ENCODE peak calls at places on chromosomes 16 and 17, in four cellular contexts. B is kidney glomerular epithelial cell, G is EL, R is DND-41. U is an unnamed sample.

GRCh38 chr17:29588561-29589411 is 662 bp downstream of the GIT1 start:
- DNase-seq in B (peak; percentile 10), G (peak; percentile 49), R (peak; percentile 78), U (no peak)

GRCh38 chr17:48961516-48962233 is 6.7 kb downstream of the GIP start:
- DNase-seq in B (peak; percentile 38), G (peak; percentile 70), R (no peak), U (peak; percentile 74)

GRCh38 chr16:15523092-15523541 is 88.7 kb downstream of the BMERB1 start:
- DNase-seq in B (no peak), G (no peak), R (no peak), U (no peak)

GRCh38 chr16:9091867-9092281 is 430 bp downstream of the HAPSTR1 start:
- DNase-seq in B (no peak), G (peak; percentile 28), R (peak; percentile 42), U (peak; percentile 73)

GRCh38 chr17:52025231-52025630 is 133.3 kb downstream of the CA10 start:
- DNase-seq in B (peak; percentile 3), G (peak; percentile 50), R (no peak), U (no peak)

GRCh38 chr17:43545383-43545632 is 832 bp downstream of the ETV4 start:
- DNase-seq in B (no peak), G (peak; percentile 57), R (peak; percentile 31), U (no peak)

GRCh38 chr17:57667461-57667923 is 77.6 kb downstream of the CCDC182 start:
- DNase-seq in B (no peak), G (no peak), R (peak; percentile 2), U (no peak)

GRCh38 chr17:78130439-78131101 is at the start of gene TMC8:
- DNase-seq in B (no peak), G (no peak), R (peak; percentile 93), U (no peak)

GRCh38 chr16:59510008-59510424 is 775.9 kb upstream of the GOT2 start:
- DNase-seq in B (no peak), G (no peak), R (no peak), U (no peak)

GRCh38 chr17:17055286-17056166 is 13.3 kb downstream of the MPRIP start:
- DNase-seq in B (no peak), G (peak; percentile 21), R (no peak), U (no peak)

GRCh38 chr16:55513616-55514015 is 4.7 kb downstream of the LPCAT2 start:
- DNase-seq in B (no peak), G (no peak), R (no peak), U (no peak)

GRCh38 chr16:63289834-63290460 is 1253.7 kb upstream of the CDH8 start:
- DNase-seq in B (peak; percentile 62), G (no peak), R (peak; percentile 25), U (peak; percentile 18)

GRCh38 chr17:55089955-55090573 is 121.5 kb downstream of the STXBP4 start:
- DNase-seq in B (no peak), G (no peak), R (peak; percentile 49), U (peak; percentile 27)

GRCh38 chr17:78257810-78258322 is 26.4 kb downstream of the TMEM235 start:
- DNase-seq in B (no peak), G (no peak), R (peak; percentile 42), U (no peak)

GRCh38 chr16:25271421-25271820 is 13.8 kb upstream of the ZKSCAN2 start:
- DNase-seq in B (no peak), G (no peak), R (no peak), U (no peak)

GRCh38 chr17:12953126-12953525 is 64.7 kb downstream of the ELAC2 start:
- DNase-seq in B (no peak), G (no peak), R (no peak), U (no peak)

GRCh38 chr17:4786111-4786491 is at the start of gene VMO1:
- DNase-seq in B (no peak), G (peak; percentile 56), R (no peak), U (no peak)

GRCh38 chr16:88869673-88869980 is 3.2 kb upstream of the PABPN1L start:
- DNase-seq in B (no peak), G (no peak), R (no peak), U (no peak)

GRCh38 chr16:11301645-11302513 is 20.7 kb upstream of the PRM1 start:
- DNase-seq in B (no peak), G (no peak), R (no peak), U (no peak)

GRCh38 chr16:49092704-49093103 is 188.9 kb downstream of the CBLN1 start:
- DNase-seq in B (no peak), G (no peak), R (no peak), U (no peak)

GRCh38 chr16:58348986-58349385 is 43.3 kb upstream of the GINS3 start:
- DNase-seq in B (no peak), G (peak; percentile 9), R (no peak), U (no peak)

GRCh38 chr16:27769561-27770222 is 219.7 kb downstream of the KATNIP start:
- DNase-seq in B (peak; percentile 19), G (peak; percentile 75), R (no peak), U (peak; percentile 84)

GRCh38 chr17:78125138-78125913 is 3.2 kb downstream of the TMC6 start:
- DNase-seq in B (no peak), G (no peak), R (no peak), U (no peak)

GRCh38 chr16:27532088-27532810 is 17.5 kb downstream of the GTF3C1 start:
- DNase-seq in B (no peak), G (no peak), R (no peak), U (no peak)

GRCh38 chr16:154223-155030 is 2.0 kb downstream of the HBZ start:
- DNase-seq in B (no peak), G (peak; percentile 29), R (no peak), U (no peak)

GRCh38 chr17:69812240-69812837 is 262.7 kb upstream of the KCNJ16 start:
- DNase-seq in B (no peak), G (no peak), R (no peak), U (no peak)

GRCh38 chr17:1047177-1047885 is 50.4 kb downstream of the TIMM22 start:
- DNase-seq in B (peak; percentile 37), G (no peak), R (no peak), U (no peak)